ENCODE peak calls at places on chromosomes 12 and 14, in eight cellular contexts. P, N, M, A, V, O, L and I are unnamed samples.

GRCh38 chr14:90556666-90557450 is 160.0 kb downstream of the CALM1 start:
- DNase-seq in P (no peak), N (no peak), M (no peak), A (no peak), V (no peak), O (no peak), L (no peak), I (no peak)

GRCh38 chr14:38261620-38262019 is 5.7 kb upstream of the CLEC14A start:
- DNase-seq in P (no peak), N (no peak), M (no peak), A (no peak), V (no peak), O (no peak), L (no peak), I (peak; percentile 45)

GRCh38 chr12:50224026-50224692 is 57.0 kb upstream of the CERS5 start:
- DNase-seq in P (peak; percentile 38), N (no peak), M (no peak), A (peak; percentile 27), V (peak; percentile 71), O (peak; percentile 55), L (no peak), I (no peak)

GRCh38 chr12:59087691-59088090 is 167.4 kb upstream of the LRIG3 start:
- DNase-seq in P (no peak), N (no peak), M (no peak), A (no peak), V (no peak), O (no peak), L (no peak), I (no peak)

GRCh38 chr14:71616013-71616412 is 316.2 kb upstream of the RGS6 start:
- DNase-seq in P (no peak), N (no peak), M (no peak), A (no peak), V (no peak), O (no peak), L (no peak), I (no peak)

GRCh38 chr12:57213763-57214397 is 2.7 kb upstream of the NXPH4 start:
- DNase-seq in P (no peak), N (no peak), M (no peak), A (no peak), V (no peak), O (no peak), L (no peak), I (no peak)

GRCh38 chr12:38149395-38150073 is 167.0 kb upstream of the ALG10B start:
- DNase-seq in P (no peak), N (peak; percentile 9), M (no peak), A (no peak), V (no peak), O (no peak), L (no peak), I (no peak)

GRCh38 chr12:57238854-57239554 is 9.5 kb downstream of the SHMT2 start:
- DNase-seq in P (peak; percentile 94), N (peak; percentile 89), M (peak; percentile 47), A (peak; percentile 90), V (peak; percentile 38), O (peak; percentile 88), L (peak; percentile 88), I (peak; percentile 91)

GRCh38 chr12:125330645-125331341 is 265.6 kb downstream of the AACS start:
- DNase-seq in P (peak; percentile 91), N (peak; percentile 74), M (no peak), A (peak; percentile 74), V (peak; percentile 4), O (peak; percentile 48), L (peak; percentile 62), I (peak; percentile 16)

GRCh38 chr14:51783765-51784164 is 76.6 kb upstream of the GNG2 start:
- DNase-seq in P (no peak), N (no peak), M (no peak), A (no peak), V (peak; percentile 39), O (no peak), L (no peak), I (peak; percentile 56)

GRCh38 chr12:69583203-69583602 is 2.1 kb upstream of the CCT2 start:
- DNase-seq in P (peak; percentile 55), N (no peak), M (no peak), A (no peak), V (no peak), O (no peak), L (no peak), I (no peak)

DNA sequence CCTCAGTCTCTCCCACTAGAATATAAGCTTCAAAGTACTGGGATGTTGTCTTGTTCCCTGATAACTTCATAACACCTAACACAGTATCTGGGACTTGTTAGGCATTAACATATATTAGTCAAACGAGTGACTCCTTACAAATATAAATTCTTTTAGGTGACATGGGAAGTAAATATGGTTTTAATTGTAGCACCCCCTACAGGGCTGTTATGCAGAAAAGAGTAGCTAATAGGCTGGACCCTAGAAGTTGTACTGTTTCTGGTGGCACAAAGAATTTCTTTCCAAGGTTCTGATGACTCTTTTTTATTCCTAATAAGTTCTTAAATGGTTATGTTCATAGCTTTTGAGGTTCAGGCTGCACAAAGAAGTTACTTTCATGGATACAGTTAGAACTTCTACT is 29.8 kb downstream of the GPATCH2L start:
- DNase-seq in P (no peak), N (no peak), M (no peak), A (no peak), V (no peak), O (no peak), L (no peak), I (peak; percentile 9)
- TF ChIP-seq CTCF in P (peak; percentile 27), N (no peak), M (no peak), A (no peak), V (peak; percentile 16), O (no peak), L (peak; percentile 32), I (peak; percentile 33)

GRCh38 chr12:94623161-94623920 is 27.0 kb downstream of the TMCC3 start:
- DNase-seq in P (no peak), N (no peak), M (no peak), A (no peak), V (no peak), O (no peak), L (no peak), I (no peak)

GRCh38 chr12:94622475-94622874 is 27.9 kb downstream of the TMCC3 start:
- DNase-seq in P (no peak), N (no peak), M (no peak), A (no peak), V (peak; percentile 56), O (no peak), L (no peak), I (peak; percentile 63)

GRCh38 chr12:94620611-94621010 is 29.7 kb downstream of the TMCC3 start:
- DNase-seq in P (no peak), N (no peak), M (no peak), A (no peak), V (no peak), O (no peak), L (no peak), I (no peak)

GRCh38 chr12:94618995-94619695 is 31.2 kb downstream of the TMCC3 start:
- DNase-seq in P (no peak), N (no peak), M (no peak), A (no peak), V (peak; percentile 89), O (no peak), L (no peak), I (peak; percentile 79)

DNA sequence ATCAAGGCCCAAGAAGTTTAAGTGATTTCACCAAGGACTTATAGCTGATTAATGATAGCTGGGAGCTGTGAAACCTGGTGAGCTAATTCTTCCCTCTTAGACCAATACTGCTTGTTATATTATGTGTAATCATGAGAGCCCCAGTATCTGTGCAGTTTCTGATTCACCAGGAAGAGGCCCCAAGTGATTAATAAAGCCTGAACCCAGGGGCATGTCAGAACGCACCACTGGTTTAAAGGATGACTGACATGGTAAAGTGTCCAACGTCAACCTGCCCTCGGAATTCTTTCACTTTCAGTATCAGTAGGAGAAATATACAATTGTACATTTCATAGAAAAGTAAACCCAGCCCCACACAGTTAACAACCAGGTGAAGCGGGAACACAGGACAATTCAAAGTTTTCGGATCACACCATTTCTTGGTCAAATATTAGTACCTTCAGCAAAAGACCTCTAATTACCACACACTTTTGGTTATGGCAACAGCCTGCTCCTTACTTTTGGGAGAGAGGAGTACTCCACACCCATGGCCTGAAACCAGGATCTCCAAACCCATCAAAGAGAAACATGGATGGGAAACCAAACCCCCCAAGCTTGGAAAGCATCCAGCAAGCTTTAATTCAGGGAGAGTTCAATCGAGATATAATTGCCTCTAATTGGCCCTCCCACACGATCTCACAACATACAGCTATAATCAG is 28.5 kb downstream of the TMCC3 start:
- DNase-seq in P (no peak), N (peak; percentile 51), M (no peak), A (peak; percentile 32), V (peak; percentile 69), O (no peak), L (no peak), I (peak; percentile 59)
- H3K4me3 ChIP-seq in P (no peak overlapping the region), N (peak overlapping the region; percentile 8), M (peak overlapping the region; percentile 60), A (no peak overlapping the region), V (no peak overlapping the region), O (no peak overlapping the region), L (peak overlapping the region; percentile 43), I (peak overlapping the region; percentile 38)

GRCh38 chr12:11500222-11500860 is 105.0 kb upstream of the PRB2 start:
- DNase-seq in P (peak; percentile 97), N (peak; percentile 82), M (peak; percentile 32), A (peak; percentile 83), V (peak; percentile 48), O (peak; percentile 77), L (peak; percentile 77), I (peak; percentile 71)

GRCh38 chr12:11500861-11501230 is 105.5 kb upstream of the PRB2 start:
- DNase-seq in P (no peak), N (no peak), M (no peak), A (no peak), V (no peak), O (no peak), L (no peak), I (no peak)

GRCh38 chr12:11497438-11497837 is 102.1 kb upstream of the PRB2 start:
- DNase-seq in P (no peak), N (no peak), M (no peak), A (no peak), V (no peak), O (no peak), L (no peak), I (no peak)

GRCh38 chr12:11497995-11498394 is 102.6 kb upstream of the PRB2 start:
- DNase-seq in P (no peak), N (no peak), M (no peak), A (no peak), V (no peak), O (no peak), L (no peak), I (no peak)

GRCh38 chr12:11499802-11500201 is 104.4 kb upstream of the PRB2 start:
- DNase-seq in P (no peak), N (no peak), M (no peak), A (no peak), V (no peak), O (no peak), L (no peak), I (no peak)
- TF ChIP-seq CTCF in P (no peak), N (no peak), M (no peak), A (no peak), V (no peak), O (no peak), L (no peak), I (no peak)

GRCh38 chr12:68446896-68447806 is 115.0 kb upstream of the MDM1 start:
- DNase-seq in P (peak; percentile 90), N (no peak), M (no peak), A (no peak), V (no peak), O (no peak), L (no peak), I (peak; percentile 36)
- H3K4me3 ChIP-seq in P (peak overlapping the region; percentile 17), N (no peak overlapping the region), M (no peak overlapping the region), A (no peak overlapping the region), V (no peak overlapping the region), O (no peak overlapping the region), L (no peak overlapping the region), I (no peak overlapping the region)